ENCODE peak calls at places on chromosomes 7 and 10, in ten cellular contexts. W, S, T, M, X, F, B, I, K and L are unnamed samples.

GRCh38 chr7:138338361-138338760 is 121.7 kb upstream of the TRIM24 start:
- DNase-seq in W (no peak), S (no peak), T (peak; percentile 82), M (no peak), X (no peak), F (no peak), B (no peak), I (no peak), K (no peak), L (no peak)

GRCh38 chr7:150848111-150848510 is 4.2 kb upstream of the AOC1 start:
- DNase-seq in W (no peak), S (no peak), T (no peak), M (no peak), X (peak; percentile 3), F (no peak), B (no peak), I (peak; percentile 18), K (peak; percentile 26), L (peak; percentile 80)

GRCh38 chr7:82204694-82205093 is 238.9 kb downstream of the CACNA2D1 start:
- DNase-seq in W (no peak), S (no peak), T (peak; percentile 76), M (peak; percentile 13), X (no peak), F (no peak), B (no peak), I (no peak), K (no peak), L (no peak)

GRCh38 chr7:151695856-151696555 is 176.3 kb upstream of the RHEB start:
- DNase-seq in W (no peak), S (no peak), T (no peak), M (no peak), X (no peak), F (no peak), B (no peak), I (no peak), K (no peak), L (no peak)

GRCh38 chr10:116974442-116975005 is 30.5 kb downstream of the SHTN1 start:
- DNase-seq in W (no peak), S (no peak), T (no peak), M (peak; percentile 46), X (no peak), F (no peak), B (peak; percentile 80), I (no peak), K (no peak), L (no peak)

GRCh38 chr7:121301441-121302213 is 27.2 kb upstream of the WNT16 start:
- DNase-seq in W (no peak), S (no peak), T (no peak), M (no peak), X (no peak), F (no peak), B (no peak), I (no peak), K (no peak), L (no peak)

GRCh38 chr7:27784399-27785053 is 44.6 kb downstream of the TAX1BP1 start:
- DNase-seq in W (peak; percentile 28), S (peak; percentile 12), T (no peak), M (peak; percentile 51), X (no peak), F (peak; percentile 14), B (peak; percentile 49), I (no peak), K (no peak), L (no peak)

GRCh38 chr10:131948501-131948900 is 33.2 kb downstream of the BNIP3 start:
- DNase-seq in W (no peak), S (no peak), T (no peak), M (no peak), X (no peak), F (no peak), B (no peak), I (no peak), K (peak; percentile 22), L (no peak)

GRCh38 chr7:44712012-44712411 is 36.6 kb upstream of the ZMIZ2 start:
- DNase-seq in W (no peak), S (no peak), T (no peak), M (no peak), X (no peak), F (no peak), B (no peak), I (no peak), K (no peak), L (no peak)

GRCh38 chr10:16673443-16673842 is 143.8 kb downstream of the RSU1 start:
- DNase-seq in W (no peak), S (no peak), T (no peak), M (no peak), X (no peak), F (no peak), B (no peak), I (no peak), K (no peak), L (no peak)

GRCh38 chr7:604038-604883 is 84.6 kb upstream of the PDGFA start:
- DNase-seq in W (peak; percentile 92), S (peak; percentile 91), T (peak; percentile 88), M (no peak), X (peak; percentile 98), F (no peak), B (peak; percentile 62), I (peak; percentile 94), K (peak; percentile 67), L (no peak)